ENCODE peak calls at places on chromosomes 4 and X, in eight cellular contexts. C is GM12865; J is nephron progenitor cell; V is activated CD8-positive, alpha-beta memory T cell treated with anti-CD3 and anti-CD28 coated beads for 48 hours; K is stimulated activated CD4-positive, alpha-beta T cell treated with anti-CD3 and anti-CD28 coated beads, Interleukin-2, amount 100 ng/mL, for 48 hours; Q is psoas muscle; W is Ammon's horn; H is NCI-H1694. L is an unnamed sample.

GRCh38 chr4:28490669-28491068 is 1630.0 kb downstream of the STIM2 start:
- DNase-seq in K (no peak), W (no peak), Q (no peak), C (no peak), J (no peak), H (no peak), V (no peak), L (no peak)

GRCh38 chr4:110163327-110164070 is 34.9 kb downstream of the ELOVL6 start:
- DNase-seq in V (no peak), H (no peak), Q (no peak), K (no peak), C (no peak), J (no peak), W (no peak), L (no peak)

GRCh38 chr4:145937021-145937861 is 1.4 kb downstream of the ZNF827 start:
- DNase-seq in J (peak), Q (peak), H (no peak), K (peak), V (peak), C (peak), W (peak), L (no peak)

GRCh38 chr4:184750926-184751584 is 17.2 kb upstream of the CENPU start:
- DNase-seq in Q (no peak), C (no peak), H (no peak), V (no peak), W (no peak), K (no peak), J (no peak), L (no peak)

GRCh38 chr4:11130195-11130975 is 298.3 kb downstream of the HS3ST1 start:
- DNase-seq in J (no peak), V (no peak), H (no peak), W (peak), K (no peak), C (no peak), Q (no peak), L (no peak)

GRCh38 chrX:74421181-74422028 is at the start of gene SLC16A2:
- DNase-seq in C (peak), J (peak), K (peak), W (peak), V (no peak), Q (peak), H (peak), L (no peak)

GRCh38 chr4:135372131-135372530 is 1170.5 kb upstream of the PABPC4L start:
- DNase-seq in Q (no peak), J (no peak), H (no peak), K (no peak), W (no peak), V (no peak), C (no peak), L (no peak)

GRCh38 chrX:39755152-39756032 is 342.4 kb downstream of the BCOR start:
- DNase-seq in C (no peak), W (peak), J (peak), Q (peak), V (no peak), K (no peak), H (no peak), L (no peak)

GRCh38 chr4:88865051-88865450 is 167.4 kb upstream of the NAP1L5 start:
- DNase-seq in J (no peak), K (no peak), H (no peak), Q (no peak), C (no peak), W (no peak), V (no peak), L (no peak)

GRCh38 chr4:21948347-21949072 is at the start of gene KCNIP4:
- DNase-seq in Q (no peak), H (no peak), V (no peak), W (no peak), J (peak), C (no peak), K (no peak), L (no peak)

GRCh38 chr4:88137112-88137511 is 21.3 kb downstream of the ABCG2 start:
- DNase-seq in V (no peak), H (no peak), J (no peak), K (no peak), C (no peak), W (no peak), Q (no peak), L (no peak)

GRCh38 chr4:182802621-182803020 is 114.6 kb downstream of the DCTD start:
- DNase-seq in Q (no peak), H (no peak), K (no peak), V (no peak), C (no peak), J (no peak), W (no peak), L (no peak)

GRCh38 chr4:138834029-138834428 is 181.6 kb upstream of the NOCT start:
- DNase-seq in C (no peak), K (no peak), Q (no peak), W (no peak), V (no peak), J (no peak), H (no peak), L (no peak)

GRCh38 chr4:18880850-18881249 is 859.3 kb upstream of the LCORL start:
- DNase-seq in Q (no peak), W (no peak), K (no peak), H (no peak), J (no peak), V (no peak), C (no peak), L (no peak)

GRCh38 chr4:152956650-152957436 is 20.7 kb downstream of the FHDC1 start:
- DNase-seq in W (no peak), V (no peak), C (no peak), K (no peak), J (peak), Q (no peak), H (no peak), L (no peak)

GRCh38 chrX:101759000-101759399 is 99.3 kb upstream of the ARMCX2 start:
- DNase-seq in Q (no peak), K (peak), W (peak), C (peak), J (peak), H (no peak), V (no peak), L (no peak)

GRCh38 chrX:20140410-20140809 is 1.2 kb downstream of the EIF1AX start:
- DNase-seq in V (no peak), J (no peak), H (no peak), Q (no peak), W (no peak), C (peak), K (no peak), L (no peak)

GRCh38 chr4:45987858-45988257 is 136.0 kb downstream of the GABRG1 start:
- DNase-seq in K (no peak), J (no peak), V (no peak), W (no peak), H (no peak), Q (no peak), C (no peak), L (no peak)